ENCODE peak calls at places on chromosomes 1 and 21, in seven cellular contexts. E is stomach, R is HFF-Myc, U is IMR-90, Q is EH, A is kidney glomerular epithelial cell, N is tibial nerve. S is an unnamed sample.

GRCh38 chr1:29708818-29709710 is 472.7 kb downstream of the PTPRU start:
- DNase-seq in E (no peak), R (peak), U (peak), Q (peak), A (no peak), N (no peak), S (no peak)

GRCh38 chr1:35180776-35181374 is 12.1 kb downstream of the SFPQ start:
- DNase-seq in E (no peak), R (no peak), U (peak), Q (no peak), A (no peak), N (no peak), S (no peak)

GRCh38 chr1:6745073-6745472 is 40.2 kb upstream of the CAMTA1 start:
- DNase-seq in E (no peak), R (no peak), U (no peak), Q (no peak), A (no peak), N (no peak), S (no peak)

GRCh38 chr1:226881515-226882185 is 11.2 kb downstream of the PSEN2 start:
- DNase-seq in E (no peak), R (no peak), U (no peak), Q (no peak), A (no peak), N (no peak), S (no peak)

GRCh38 chr1:219292989-219293388 is 119.3 kb downstream of the LYPLAL1 start:
- DNase-seq in E (no peak), R (no peak), U (no peak), Q (no peak), A (no peak), N (no peak), S (no peak)

GRCh38 chr21:37751268-37751975 is 164.8 kb downstream of the KCNJ6 start:
- DNase-seq in E (no peak), R (no peak), U (peak), Q (peak), A (no peak), N (no peak), S (no peak)

GRCh38 chr21:44854391-44854663 is 19.2 kb downstream of the PTTG1IP start:
- DNase-seq in E (no peak), R (no peak), U (no peak), Q (no peak), A (no peak), N (no peak), S (no peak)

GRCh38 chr1:173161510-173162221 is 45.5 kb downstream of the TNFSF4 start:
- DNase-seq in E (no peak), R (peak), U (peak), Q (peak), A (peak), N (no peak), S (no peak)

GRCh38 chr1:171642197-171642596 is 10.3 kb downstream of the MYOC start:
- DNase-seq in E (no peak), R (no peak), U (no peak), Q (no peak), A (no peak), N (no peak), S (no peak)

GRCh38 chr1:24913616-24914225 is 16.4 kb downstream of the RUNX3 start:
- DNase-seq in E (no peak), R (no peak), U (no peak), Q (no peak), A (no peak), N (no peak), S (no peak)

GRCh38 chr1:100927276-100927675 is 31.4 kb downstream of the SLC30A7 start:
- DNase-seq in E (no peak), R (no peak), U (no peak), Q (no peak), A (no peak), N (no peak), S (no peak)

GRCh38 chr1:153631047-153632022 is 2.5 kb upstream of the CHTOP start:
- DNase-seq in E (no peak), R (no peak), U (no peak), Q (peak), A (no peak), N (no peak), S (no peak)

GRCh38 chr1:110582378-110582777 is 23.8 kb downstream of the KCNA2 start:
- DNase-seq in E (no peak), R (no peak), U (no peak), Q (no peak), A (no peak), N (no peak), S (no peak)

GRCh38 chr1:96361961-96362360 is 359.6 kb upstream of the PTBP2 start:
- DNase-seq in E (no peak), R (no peak), U (no peak), Q (no peak), A (no peak), N (no peak), S (no peak)

GRCh38 chr1:209645574-209646452 is 6.4 kb downstream of the LAMB3 start:
- DNase-seq in E (no peak), R (no peak), U (no peak), Q (no peak), A (no peak), N (no peak), S (no peak)

GRCh38 chr1:49307452-49307851 is 530.8 kb upstream of the BEND5 start:
- DNase-seq in E (no peak), R (no peak), U (no peak), Q (no peak), A (no peak), N (no peak), S (no peak)